ENCODE peak calls at places on chromosomes 13 and 19, in seven cellular contexts. I is K562, R is HCT116, C is H1, U is GM12878, D is SK-N-SH, S is HepG2. J is an unnamed sample.
A peak's percentile ranks its signal among the peaks of the same experiment; 100 is the strongest.

GRCh38 chr13:31200636-31200970 is 828 bp downstream of the B3GLCT start:
- DNase-seq in I (no peak), R (no peak), C (peak; percentile 59), U (no peak), D (no peak), S (peak; percentile 24), J (peak; percentile 54)

GRCh38 chr13:25065974-25066770 is 29.8 kb upstream of the PABPC3 start:
- DNase-seq in I (no peak), R (no peak), C (no peak), U (no peak), D (no peak), S (no peak), J (no peak)

GRCh38 chr19:49895566-49896297 is 955 bp downstream of the IL4I1 start:
- DNase-seq in I (no peak), R (no peak), C (no peak), U (no peak), D (no peak), S (no peak), J (no peak)

GRCh38 chr19:57708641-57709354 is at the start of gene ZNF154:
- DNase-seq in I (no peak), R (no peak), C (peak; percentile 81), U (no peak), D (no peak), S (no peak), J (no peak)

GRCh38 chr13:90201198-90201597 is 1146.3 kb upstream of the MIR17HG start:
- DNase-seq in I (no peak), R (no peak), C (no peak), U (no peak), D (no peak), S (no peak), J (no peak)

GRCh38 chr13:80338781-80339577 is 1.9 kb downstream of the SPRY2 start:
- DNase-seq in I (peak; percentile 36), R (no peak), C (peak; percentile 66), U (no peak), D (peak; percentile 77), S (peak; percentile 23), J (no peak)

GRCh38 chr19:10112895-10113591 is 1.6 kb downstream of the P2RY11 start:
- DNase-seq in I (peak; percentile 60), R (no peak), C (peak; percentile 94), U (no peak), D (peak; percentile 75), S (peak; percentile 47), J (no peak)

GRCh38 chr19:13002389-13002898 is 7.2 kb downstream of the NFIX start:
- DNase-seq in I (no peak), R (no peak), C (no peak), U (no peak), D (peak; percentile 41), S (no peak), J (no peak)

GRCh38 chr19:14116918-14117578 is 514 bp downstream of the PRKACA start:
- DNase-seq in I (peak; percentile 66), R (no peak), C (no peak), U (no peak), D (peak; percentile 47), S (no peak), J (no peak)

GRCh38 chr13:73960474-73960873 is 173.7 kb downstream of the KLF12 start:
- DNase-seq in I (no peak), R (no peak), C (no peak), U (no peak), D (no peak), S (no peak), J (no peak)

GRCh38 chr19:23070353-23070781 is 46.5 kb upstream of the ZNF730 start:
- DNase-seq in I (peak; percentile 27), R (no peak), C (peak; percentile 60), U (no peak), D (peak; percentile 73), S (no peak), J (no peak)
- TF ChIP-seq JUND in I (no peak), R (no peak), C (no peak), U (no peak), D (no peak), S (no peak), J (no peak)

GRCh38 chr19:38034153-38034835 is 127.3 kb downstream of the SIPA1L3 start:
- DNase-seq in I (no peak), R (no peak), C (no peak), U (no peak), D (no peak), S (no peak), J (no peak)
- TF ChIP-seq JUND in I (no peak), R (no peak), C (no peak), U (no peak), D (no peak), S (no peak), J (no peak)

GRCh38 chr13:20969182-20969581 is 66.6 kb upstream of the XPO4 start:
- DNase-seq in I (no peak), R (peak; percentile 28), C (no peak), U (peak; percentile 15), D (no peak), S (no peak), J (no peak)
- TF ChIP-seq JUND in I (no peak), R (no peak), C (no peak), U (no peak), D (peak; percentile 17), S (no peak), J (no peak)

GRCh38 chr13:99845136-99845874 is 126.3 kb downstream of the ZIC5 start:
- DNase-seq in I (no peak), R (no peak), C (no peak), U (no peak), D (no peak), S (no peak), J (no peak)
- TF ChIP-seq JUND in I (no peak), R (no peak), C (no peak), U (no peak), D (no peak), S (no peak), J (no peak)